ENCODE peak calls at places on chromosomes 6 and 20, in seven cellular contexts. T is left lung; C is AG04450; F is CD8-positive, alpha-beta T cell; Z is iPS DF 6.9; J is heart right ventricle; N is SJSA1. H is an unnamed sample. For H3K27me3, the result is how much of the 10 kb centered on the place peaks cover.

GRCh38 chr6:121533321-121533841 is 97.9 kb downstream of the GJA1 start:
- DNase-seq in T (no peak), C (no peak), F (no peak), Z (no peak), J (no peak), N (no peak), H (no peak)

GRCh38 chr6:133854167-133854632 is 34.7 kb upstream of the TCF21 start:
- DNase-seq in T (no peak), C (no peak), F (no peak), Z (no peak), J (no peak), N (no peak), H (no peak)

GRCh38 chr6:137399949-137400443 is 94.2 kb downstream of the OLIG3 start:
- DNase-seq in T (no peak), C (no peak), F (no peak), Z (no peak), J (no peak), N (no peak), H (no peak)

GRCh38 chr6:154243793-154244768 is 112.5 kb downstream of the IPCEF1 start:
- DNase-seq in T (no peak), C (no peak), F (no peak), Z (no peak), J (no peak), N (no peak), H (no peak)

GRCh38 chr6:109483744-109484075 is 691 bp upstream of the ZBTB24 start:
- DNase-seq in T (no peak), C (no peak), F (no peak), Z (no peak), J (no peak), N (no peak), H (no peak)

GRCh38 chr20:699811-700338 is 24.3 kb upstream of the SCRT2 start:
- DNase-seq in T (no peak), C (no peak), F (no peak), Z (no peak), J (peak), N (no peak), H (no peak)

GRCh38 chr6:1702580-1703051 is 92.9 kb downstream of the FOXC1 start:
- DNase-seq in T (no peak), C (no peak), F (no peak), Z (no peak), J (no peak), N (no peak), H (no peak)

GRCh38 chr6:105174512-105174911 is 5.3 kb downstream of the POPDC3 start:
- DNase-seq in T (no peak), C (no peak), F (no peak), Z (no peak), J (no peak), N (no peak), H (no peak)

GRCh38 chr6:156190270-156190669 is 586.9 kb upstream of the ARID1B start:
- DNase-seq in T (no peak), C (no peak), F (no peak), Z (no peak), J (no peak), N (no peak), H (no peak)

GRCh38 chr6:1086446-1086845 is 225.5 kb upstream of the FOXQ1 start:
- DNase-seq in T (no peak), C (no peak), F (no peak), Z (no peak), J (no peak), N (no peak), H (no peak)

GRCh38 chr6:1862411-1862810 is 252.7 kb downstream of the FOXC1 start:
- DNase-seq in T (no peak), C (no peak), F (no peak), Z (no peak), J (no peak), N (no peak), H (no peak)

GRCh38 chr20:15643713-15644112 is 929.5 kb downstream of the KIF16B start:
- DNase-seq in T (no peak), C (no peak), F (no peak), Z (no peak), J (no peak), N (no peak), H (no peak)

GRCh38 chr6:83417880-83418663 is 12.8 kb downstream of the ME1 start:
- DNase-seq in T (no peak), C (peak), F (no peak), Z (no peak), J (no peak), N (no peak), H (no peak)

GRCh38 chr6:170152989-170153388 is 137.9 kb downstream of the DLL1 start:
- DNase-seq in T (peak), C (no peak), F (no peak), Z (no peak), J (no peak), N (no peak), H (peak)

GRCh38 chr6:10599046-10599445 is 77.9 kb downstream of the GCNT2 start:
- DNase-seq in T (no peak), C (no peak), F (no peak), Z (no peak), J (no peak), N (no peak), H (peak)

GRCh38 chr6:55916188-55916587 is 40.8 kb upstream of the BMP5 start:
- DNase-seq in T (no peak), C (no peak), F (no peak), Z (no peak), J (no peak), N (no peak), H (no peak)

GRCh38 chr20:57526885-57527566 is 2.1 kb upstream of the CTCFL start:
- DNase-seq in T (no peak), C (no peak), F (no peak), Z (no peak), J (no peak), N (no peak), H (no peak)

GRCh38 chr6:156828280-156828703 is 51.1 kb downstream of the ARID1B start:
- DNase-seq in T (no peak), C (peak), F (no peak), Z (no peak), J (no peak), N (peak), H (peak)

GRCh38 chr6:144899161-144899560 is 614.0 kb downstream of the UTRN start:
- DNase-seq in T (no peak), C (peak), F (no peak), Z (no peak), J (no peak), N (no peak), H (no peak)

GRCh38 chr6:19806971-19807396 is 30.2 kb upstream of the ID4 start:
- DNase-seq in T (no peak), C (no peak), F (no peak), Z (no peak), J (no peak), N (no peak), H (no peak)

GRCh38 chr6:112563368-112563767 is 216.2 kb downstream of the RFPL4B start:
- DNase-seq in T (no peak), C (no peak), F (no peak), Z (peak), J (no peak), N (peak), H (no peak)

GRCh38 chr6:27238010-27238983 is 9.2 kb upstream of the PRSS16 start:
- DNase-seq in T (peak), C (no peak), F (no peak), Z (no peak), J (no peak), N (no peak), H (no peak)

GRCh38 chr20:51156796-51157119 is 133.9 kb upstream of the KCNG1 start:
- DNase-seq in T (no peak), C (no peak), F (no peak), Z (no peak), J (no peak), N (peak), H (no peak)

GRCh38 chr20:10924628-10925266 is 250.9 kb upstream of the JAG1 start:
- DNase-seq in T (no peak), C (peak), F (no peak), Z (no peak), J (no peak), N (no peak), H (no peak)

GRCh38 chr6:46421239-46421638 is 70.0 kb downstream of the RCAN2 start:
- DNase-seq in T (no peak), C (no peak), F (no peak), Z (no peak), J (no peak), N (no peak), H (no peak)

GRCh38 chr6:110468696-110469095 is 7.7 kb downstream of the SLC22A16 start:
- DNase-seq in T (no peak), C (no peak), F (no peak), Z (no peak), J (no peak), N (no peak), H (no peak)

GRCh38 chr20:24503352-24503931 is 34.0 kb downstream of the SYNDIG1 start:
- DNase-seq in T (no peak), C (no peak), F (no peak), Z (no peak), J (peak), N (no peak), H (no peak)

GRCh38 chr20:22459754-22460153 is 124.6 kb downstream of the FOXA2 start:
- DNase-seq in T (no peak), C (no peak), F (no peak), Z (no peak), J (no peak), N (no peak), H (no peak)
- H3K4me3 ChIP-seq in T (no peak), C (no peak), F (no peak), Z (no peak), J (no peak), N (no peak), H (no peak)

GRCh38 chr20:40683221-40683893 is 5.7 kb downstream of the MAFB start:
- DNase-seq in T (no peak), C (no peak), F (no peak), Z (no peak), J (peak), N (no peak), H (no peak)
- H3K27me3 ChIP-seq in T (under half), C (half or more), F (under half), Z (half or more), J (under half), N (under half), H (under half)

GRCh38 chr6:157953580-157954091 is 28.0 kb upstream of the SYNJ2 start:
- DNase-seq in T (no peak), C (no peak), F (no peak), Z (no peak), J (no peak), N (peak), H (no peak)
- H3K4me3 ChIP-seq in T (no peak), C (no peak), F (no peak), Z (no peak), J (no peak), N (no peak), H (peak)

GRCh38 chr6:36094238-36094637 is 36.1 kb upstream of the MAPK13 start:
- DNase-seq in T (no peak), C (no peak), F (no peak), Z (no peak), J (no peak), N (no peak), H (no peak)

GRCh38 chr6:36083446-36083845 is 46.9 kb upstream of the MAPK13 start:
- DNase-seq in T (no peak), C (no peak), F (no peak), Z (no peak), J (no peak), N (no peak), H (no peak)

GRCh38 chr6:36094786-36095496 is 35.4 kb upstream of the MAPK13 start:
- DNase-seq in T (peak), C (peak), F (peak), Z (peak), J (peak), N (peak), H (peak)

GRCh38 chr6:36089048-36089447 is 41.3 kb upstream of the MAPK13 start:
- DNase-seq in T (no peak), C (no peak), F (no peak), Z (no peak), J (no peak), N (no peak), H (no peak)
- H3K27me3 ChIP-seq in T (under half), C (under half), F (under half), Z (under half), J (under half), N (under half), H (under half)

GRCh38 chr6:33420493-33421343 is 853 bp downstream of the SYNGAP1 start:
- DNase-seq in T (no peak), C (no peak), F (no peak), Z (no peak), J (no peak), N (peak), H (no peak)

GRCh38 chr6:33421344-33421643 is 1.4 kb downstream of the SYNGAP1 start:
- DNase-seq in T (no peak), C (no peak), F (no peak), Z (no peak), J (no peak), N (no peak), H (no peak)

GRCh38 chr6:33418690-33419291 is 884 bp upstream of the CUTA start:
- DNase-seq in T (no peak), C (no peak), F (peak), Z (no peak), J (no peak), N (peak), H (no peak)

GRCh38 chr6:33417903-33418689 is at the start of gene CUTA:
- DNase-seq in T (peak), C (peak), F (peak), Z (peak), J (peak), N (peak), H (peak)

DNA sequence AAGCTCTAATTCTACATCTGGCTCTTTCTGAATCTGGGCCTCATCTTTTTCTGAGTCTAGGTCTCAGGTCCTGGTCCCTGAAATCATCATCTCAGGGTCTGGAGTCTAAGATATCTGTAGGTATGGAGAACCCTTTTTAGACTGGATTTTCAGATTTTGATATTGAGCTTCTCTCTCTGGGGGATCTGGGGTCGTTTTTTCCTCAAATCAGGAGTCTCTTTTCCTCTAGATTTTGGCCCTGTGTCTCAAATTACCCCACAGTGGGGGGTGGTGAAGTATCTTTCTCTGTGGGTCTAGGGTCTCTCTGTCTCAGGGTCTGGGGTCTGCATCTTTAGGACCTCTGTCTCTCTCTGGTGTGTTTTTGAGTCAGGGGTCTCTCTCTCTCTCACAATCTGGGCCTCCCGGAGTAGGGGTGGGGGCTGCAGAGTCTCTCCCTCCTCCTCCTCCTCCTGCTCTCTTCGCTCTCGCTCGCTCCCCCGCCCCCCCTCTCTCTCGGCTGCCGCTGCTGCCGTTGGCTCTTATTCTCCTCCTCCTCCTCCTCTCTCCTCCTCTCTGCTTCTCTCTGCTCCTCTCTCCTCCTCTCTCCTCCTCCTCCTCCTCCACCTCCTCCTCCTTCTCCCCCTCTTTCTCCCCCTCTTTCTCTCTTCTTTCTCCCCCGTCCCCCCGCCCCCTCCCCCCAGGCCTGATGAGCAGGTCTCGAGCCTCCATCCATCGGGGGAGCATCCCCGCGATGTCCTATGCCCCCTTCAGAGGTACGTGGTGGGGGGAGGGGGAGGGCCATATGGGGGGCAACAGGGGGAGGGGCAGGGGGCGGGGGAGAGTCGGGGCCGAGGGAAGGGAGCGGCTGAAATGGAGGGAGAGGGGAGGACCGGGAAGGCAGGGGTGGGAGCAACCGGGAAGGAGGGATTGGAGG is at the start of gene SYNGAP1:
- DNase-seq in T (peak), C (peak), F (peak), Z (no peak), J (peak), N (peak), H (no peak)
- H3K4me3 ChIP-seq in T (peak), C (peak), F (peak), Z (peak), J (no peak), N (peak), H (no peak)

DNA sequence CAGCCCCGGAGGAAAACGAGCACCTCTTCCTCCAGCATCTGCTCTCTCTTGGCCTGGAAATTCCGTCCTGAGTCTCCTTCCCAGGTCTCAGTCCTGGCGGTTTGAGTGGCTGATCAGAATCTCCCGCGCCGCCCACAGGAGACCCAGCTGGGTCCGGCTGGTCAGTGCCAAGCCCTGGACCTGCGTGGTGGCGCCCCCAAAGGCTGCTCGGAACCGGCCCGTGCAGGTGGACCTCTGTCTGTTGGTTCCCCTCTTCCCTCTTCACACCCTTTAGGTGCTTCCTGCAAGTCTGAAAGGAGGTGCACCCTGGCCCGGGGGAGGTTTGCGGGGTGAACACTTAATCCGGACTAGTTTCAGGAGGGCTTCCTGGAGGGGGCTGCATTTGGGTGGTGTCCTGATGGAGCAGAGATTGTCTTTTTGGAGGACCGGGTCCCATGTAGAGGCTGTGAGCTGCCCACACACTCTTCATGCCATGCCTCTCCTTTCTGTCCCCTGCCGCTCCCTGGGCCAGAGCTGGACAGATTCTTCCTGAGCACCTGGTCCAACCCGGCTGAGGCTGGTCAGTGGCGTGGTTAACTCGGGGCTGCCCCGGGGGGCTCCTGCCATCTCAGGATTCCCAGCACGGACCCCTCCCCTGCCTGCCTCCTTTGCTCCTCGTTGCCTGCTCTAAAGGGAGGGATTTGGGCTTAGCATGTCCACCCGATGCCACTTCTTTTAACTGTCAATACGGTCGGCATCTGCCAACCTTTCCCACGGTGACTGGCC is 16.5 kb upstream of the BHLHE23 start:
- DNase-seq in T (no peak), C (no peak), F (no peak), Z (no peak), J (no peak), N (no peak), H (no peak)
- H3K27me3 ChIP-seq in T (under half), C (half or more), F (under half), Z (under half), J (half or more), N (half or more), H (under half)

DNA sequence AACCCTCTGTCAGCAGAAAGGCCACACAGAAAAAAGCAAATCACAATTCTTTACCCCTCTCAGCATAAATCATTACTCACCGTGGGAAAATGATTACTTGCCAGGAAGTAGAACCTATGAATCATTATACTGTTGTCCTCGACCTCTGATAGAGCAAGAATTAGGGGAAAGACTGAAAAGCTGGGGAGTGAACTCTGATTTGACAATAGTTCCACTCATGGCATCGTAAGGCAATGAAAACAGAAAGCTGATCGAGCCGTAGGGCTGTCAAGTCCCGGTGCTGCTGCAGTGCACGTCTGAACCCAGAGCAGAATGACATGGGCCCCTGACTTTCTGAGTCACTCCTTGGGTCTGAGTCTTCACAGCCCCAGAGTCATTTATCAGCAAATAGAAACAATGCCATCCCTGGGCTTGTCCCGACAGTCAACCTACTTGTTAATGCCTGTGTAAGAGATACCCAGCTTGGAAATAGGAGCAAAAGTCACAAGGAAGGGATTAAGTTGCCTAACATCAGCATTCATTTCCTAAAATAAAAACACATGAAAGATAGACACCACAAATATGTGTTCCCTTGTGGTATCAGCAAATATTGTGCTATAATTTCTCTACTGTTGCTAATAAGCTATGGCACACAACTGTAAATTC is 224.8 kb upstream of the MARCKS start:
- DNase-seq in T (peak), C (no peak), F (no peak), Z (no peak), J (no peak), N (peak), H (no peak)
- H3K4me3 ChIP-seq in T (no peak), C (peak), F (no peak), Z (no peak), J (no peak), N (peak), H (peak)

GRCh38 chr6:69868961-69869360 is 2.6 kb downstream of the COL19A1 start:
- DNase-seq in T (no peak), C (no peak), F (no peak), Z (no peak), J (no peak), N (no peak), H (no peak)
- H3K27me3 ChIP-seq in T (under half), C (under half), F (under half), Z (under half), J (under half), N (under half), H (under half)